ENCODE peak calls at places on chromosome 22, in eight cellular contexts. G, T, Q, R, A, P, W and U are unnamed samples. For H3K4me1 and H3K9me3, the result is how much of the 10 kb centered on the place peaks cover.

GRCh38 chr22:39556970-39557811 is 13.4 kb upstream of the CACNA1I start:
- DNase-seq in Q (no peak), W (peak), T (peak), R (no peak), G (no peak), P (no peak), A (no peak), U (no peak)

GRCh38 chr22:22883090-22883727 is 4.4 kb upstream of the IGLL5 start:
- DNase-seq in T (no peak), P (no peak), R (no peak), A (no peak), W (no peak), Q (no peak), G (no peak), U (no peak)

GRCh38 chr22:50561401-50562074 is 1.2 kb downstream of the SYCE3 start:
- DNase-seq in R (no peak), P (no peak), A (no peak), T (no peak), Q (no peak), W (no peak), G (peak), U (peak)

GRCh38 chr22:50206599-50206998 is 5.8 kb downstream of the SELENOO start:
- DNase-seq in G (peak), W (peak), Q (peak), T (peak), R (no peak), A (peak), P (peak), U (peak)

GRCh38 chr22:49564666-49565515 is 262.8 kb downstream of the BRD1 start:
- DNase-seq in T (no peak), G (peak), Q (no peak), P (peak), A (no peak), R (peak), W (no peak), U (no peak)

GRCh38 chr22:29521526-29521925 is 32.0 kb downstream of the THOC5 start:
- DNase-seq in W (no peak), Q (no peak), A (no peak), T (no peak), G (no peak), R (no peak), P (no peak), U (no peak)

GRCh38 chr22:49862408-49862776 is 8.7 kb downstream of the ZBED4 start:
- DNase-seq in T (no peak), W (no peak), G (no peak), P (no peak), R (no peak), Q (no peak), A (no peak), U (no peak)

GRCh38 chr22:46104881-46105493 is 45.3 kb upstream of the PPARA start:
- DNase-seq in W (no peak), G (no peak), P (no peak), Q (no peak), T (no peak), A (no peak), R (no peak), U (no peak)

GRCh38 chr22:42635531-42635930 is 4.9 kb downstream of the ATP5MGL start:
- DNase-seq in A (no peak), Q (peak), W (no peak), R (peak), T (no peak), P (no peak), G (no peak), U (peak)

GRCh38 chr22:39463931-39464390 is 7.1 kb downstream of the MGAT3 start:
- DNase-seq in P (no peak), T (no peak), Q (peak), A (peak), W (no peak), R (no peak), G (peak), U (peak)

GRCh38 chr22:29310863-29311339 is 4.5 kb downstream of the GAS2L1 start:
- DNase-seq in Q (peak), A (peak), P (peak), T (no peak), R (peak), G (peak), W (peak), U (peak)

GRCh38 chr22:17739196-17739975 is 34.9 kb downstream of the BID start:
- DNase-seq in Q (no peak), R (no peak), T (no peak), W (no peak), G (no peak), P (no peak), A (no peak), U (no peak)

GRCh38 chr22:18056161-18056666 is 21.6 kb upstream of the PEX26 start:
- DNase-seq in P (no peak), Q (no peak), W (peak), R (no peak), A (no peak), G (no peak), T (no peak), U (peak)

GRCh38 chr22:45504703-45505341 is 2.1 kb downstream of the FBLN1 start:
- DNase-seq in P (no peak), T (peak), G (no peak), R (peak), A (no peak), W (peak), Q (no peak), U (peak)

GRCh38 chr22:32862936-32863661 is 61.6 kb downstream of the TIMP3 start:
- DNase-seq in T (peak), Q (no peak), G (no peak), W (no peak), R (no peak), P (no peak), A (no peak), U (no peak)

GRCh38 chr22:19149047-19149883 is 827 bp downstream of the GSC2 start:
- DNase-seq in W (peak), R (no peak), A (no peak), G (peak), P (peak), Q (no peak), T (peak), U (no peak)

GRCh38 chr22:42743501-42743991 is 22.9 kb upstream of the A4GALT start:
- DNase-seq in T (no peak), A (peak), W (no peak), P (no peak), Q (peak), G (no peak), R (peak), U (peak)

GRCh38 chr22:23070418-23071162 is at the start of gene GNAZ:
- DNase-seq in P (peak), Q (no peak), W (peak), A (peak), T (peak), R (no peak), G (peak), U (peak)

DNA sequence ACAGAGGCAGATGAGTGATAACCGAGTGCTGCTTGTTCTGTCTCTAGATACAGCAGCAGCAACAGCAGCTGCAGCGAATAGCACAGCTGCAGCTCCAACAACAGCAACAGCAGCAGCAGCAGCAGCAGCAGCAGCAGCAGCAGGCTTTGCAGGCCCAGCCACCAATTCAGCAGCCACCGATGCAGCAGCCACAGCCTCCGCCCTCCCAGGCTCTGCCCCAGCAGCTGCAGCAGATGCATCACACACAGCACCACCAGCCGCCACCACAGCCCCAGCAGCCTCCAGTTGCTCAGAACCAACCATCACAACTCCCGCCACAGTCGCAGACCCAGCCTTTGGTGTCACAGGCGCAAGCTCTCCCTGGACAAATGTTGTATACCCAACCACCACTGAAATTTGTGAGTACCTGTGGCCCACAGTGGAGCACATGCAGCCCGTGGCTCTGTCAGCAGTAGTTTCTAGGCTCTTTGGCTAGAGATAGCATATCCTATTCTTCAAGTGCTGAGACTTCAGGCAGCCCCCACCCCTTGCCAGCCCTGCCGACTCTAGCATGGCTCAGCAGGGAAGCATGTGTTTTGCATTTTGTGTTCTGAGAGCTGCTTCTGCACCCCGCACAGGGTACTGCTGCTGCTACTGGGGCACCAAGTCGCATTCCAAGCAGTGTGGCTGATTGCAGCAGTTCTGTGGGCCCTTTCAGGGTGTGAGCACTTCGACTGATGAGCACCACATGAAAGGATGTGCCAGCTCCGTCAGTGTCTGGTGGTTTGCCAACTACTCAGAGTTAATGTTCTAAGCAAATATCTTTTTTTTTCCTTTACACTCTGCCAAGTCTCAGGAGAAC is 59.2 kb downstream of the MED15 start:
- DNase-seq in Q (no peak), T (no peak), W (no peak), G (peak), A (no peak), P (no peak), R (no peak), U (no peak)
- H3K4me1 ChIP-seq in Q (under half), T (under half), W (under half), G (under half), A (half or more), P (under half), R (under half), U (under half)

GRCh38 chr22:38029901-38030300 is 27.3 kb upstream of the PICK1 start:
- DNase-seq in G (no peak), W (no peak), T (no peak), Q (no peak), A (no peak), P (no peak), R (no peak), U (no peak)
- TF ChIP-seq CTCF in G (no peak), W (no peak), T (no peak), Q (no peak), A (no peak), P (no peak), R (no peak), U (no peak)

GRCh38 chr22:36445158-36445668 is 36.2 kb downstream of the TXN2 start:
- DNase-seq in T (no peak), Q (no peak), P (no peak), A (no peak), R (no peak), G (no peak), W (no peak), U (peak)
- H3K9me3 ChIP-seq in T (under half), Q (under half), P (under half), A (under half), R (under half), G (under half), W (under half), U (under half)

GRCh38 chr22:28019881-28020861 is 101.1 kb upstream of the PITPNB start:
- DNase-seq in Q (peak), R (peak), W (peak), G (peak), T (peak), A (peak), P (peak), U (peak)

GRCh38 chr22:28017859-28018258 is 98.8 kb upstream of the PITPNB start:
- DNase-seq in T (no peak), W (no peak), A (peak), R (peak), G (peak), Q (no peak), P (no peak), U (peak)

GRCh38 chr22:28018461-28018927 is 99.4 kb upstream of the PITPNB start:
- DNase-seq in P (no peak), T (no peak), G (peak), A (peak), R (peak), W (no peak), Q (no peak), U (peak)

GRCh38 chr22:28017558-28017820 is 98.4 kb upstream of the PITPNB start:
- DNase-seq in P (no peak), T (no peak), W (no peak), Q (no peak), G (no peak), R (no peak), A (no peak), U (no peak)

DNA sequence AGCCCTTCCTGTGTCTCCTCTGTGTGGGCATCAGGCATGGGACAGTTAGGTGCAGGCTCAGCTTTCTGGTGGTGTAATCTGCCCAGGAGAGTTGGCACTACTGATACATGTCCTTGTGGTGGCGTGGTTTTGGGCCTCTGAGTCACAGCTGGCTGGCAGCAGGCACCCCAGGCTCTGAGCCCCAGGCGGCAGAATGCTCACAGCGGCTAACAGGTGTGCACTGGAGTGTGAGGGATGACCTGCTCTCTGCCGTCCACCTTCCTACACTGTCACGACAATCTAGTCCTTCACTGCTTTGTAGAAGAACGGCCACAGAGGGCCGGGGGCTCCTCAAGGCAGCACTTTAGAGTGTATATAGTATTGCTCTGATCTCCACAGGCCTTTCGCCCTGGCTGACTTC is 100.3 kb upstream of the PITPNB start:
- DNase-seq in W (no peak), A (no peak), P (no peak), G (peak), Q (no peak), R (peak), T (no peak), U (peak)
- H3K4me1 ChIP-seq in W (under half), A (under half), P (under half), G (under half), Q (under half), R (under half), T (under half), U (under half)

GRCh38 chr22:43946391-43946680 is 8.9 kb upstream of the SAMM50 start:
- DNase-seq in P (no peak), A (no peak), G (no peak), T (peak), R (no peak), Q (no peak), W (peak), U (no peak)
- TF ChIP-seq CTCF in P (no peak), A (no peak), G (no peak), T (no peak), R (no peak), Q (no peak), W (no peak), U (no peak)